ENCODE peak calls at places on chromosomes 11 and 22, in five cellular contexts. One of them, this sample, is unnamed.

GRCh38 chr11:4607111-4607510 is 920 bp downstream of the TRIM68 start:
- DNase-seq in thoracic aorta: no peak
- DNase-seq in naive thymus-derived CD8-positive, alpha-beta T cell: no peak
- DNase-seq in LHCN-M2: peak; percentile 13
- DNase-seq in stimulated activated CD8-positive, alpha-beta memory T cell treated with anti-CD3 and anti-CD28 coated beads, Interleukin-2, amount 100 ng/mL, for 48 hours: no peak
- DNase-seq in this sample: no peak

GRCh38 chr11:120057028-120057330 is 80.9 kb downstream of the TRIM29 start:
- DNase-seq in naive thymus-derived CD8-positive, alpha-beta T cell: no peak
- DNase-seq in LHCN-M2: no peak
- DNase-seq in thoracic aorta: no peak
- DNase-seq in stimulated activated CD8-positive, alpha-beta memory T cell treated with anti-CD3 and anti-CD28 coated beads, Interleukin-2, amount 100 ng/mL, for 48 hours: no peak
- DNase-seq in this sample: no peak

GRCh38 chr22:25930083-25930482 is 188.1 kb downstream of the MYO18B start:
- DNase-seq in stimulated activated CD8-positive, alpha-beta memory T cell treated with anti-CD3 and anti-CD28 coated beads, Interleukin-2, amount 100 ng/mL, for 48 hours: no peak
- DNase-seq in thoracic aorta: no peak
- DNase-seq in LHCN-M2: no peak
- DNase-seq in naive thymus-derived CD8-positive, alpha-beta T cell: no peak
- DNase-seq in this sample: no peak

GRCh38 chr11:114330373-114330772 is 34.2 kb downstream of the NNMT start:
- DNase-seq in naive thymus-derived CD8-positive, alpha-beta T cell: no peak
- DNase-seq in thoracic aorta: no peak
- DNase-seq in LHCN-M2: no peak
- DNase-seq in stimulated activated CD8-positive, alpha-beta memory T cell treated with anti-CD3 and anti-CD28 coated beads, Interleukin-2, amount 100 ng/mL, for 48 hours: no peak
- DNase-seq in this sample: no peak

GRCh38 chr22:37896181-37896592 is 9.9 kb upstream of the MICALL1 start:
- DNase-seq in thoracic aorta: no peak
- DNase-seq in stimulated activated CD8-positive, alpha-beta memory T cell treated with anti-CD3 and anti-CD28 coated beads, Interleukin-2, amount 100 ng/mL, for 48 hours: no peak
- DNase-seq in naive thymus-derived CD8-positive, alpha-beta T cell: peak; percentile 23
- DNase-seq in LHCN-M2: no peak
- DNase-seq in this sample: no peak

GRCh38 chr11:46402957-46403902 is 11.7 kb upstream of the CHRM4 start:
- DNase-seq in stimulated activated CD8-positive, alpha-beta memory T cell treated with anti-CD3 and anti-CD28 coated beads, Interleukin-2, amount 100 ng/mL, for 48 hours: no peak
- DNase-seq in LHCN-M2: no peak
- DNase-seq in naive thymus-derived CD8-positive, alpha-beta T cell: no peak
- DNase-seq in thoracic aorta: no peak
- DNase-seq in this sample: no peak

GRCh38 chr11:16881766-16882165 is 132.4 kb downstream of the PLEKHA7 start:
- DNase-seq in naive thymus-derived CD8-positive, alpha-beta T cell: no peak
- DNase-seq in stimulated activated CD8-positive, alpha-beta memory T cell treated with anti-CD3 and anti-CD28 coated beads, Interleukin-2, amount 100 ng/mL, for 48 hours: no peak
- DNase-seq in LHCN-M2: no peak
- DNase-seq in thoracic aorta: no peak
- DNase-seq in this sample: no peak

GRCh38 chr11:20026629-20027545 is 133.4 kb downstream of the DBX1 start:
- DNase-seq in LHCN-M2: no peak
- DNase-seq in thoracic aorta: no peak
- DNase-seq in stimulated activated CD8-positive, alpha-beta memory T cell treated with anti-CD3 and anti-CD28 coated beads, Interleukin-2, amount 100 ng/mL, for 48 hours: no peak
- DNase-seq in naive thymus-derived CD8-positive, alpha-beta T cell: no peak
- DNase-seq in this sample: no peak

GRCh38 chr22:50271519-50271970 is 1.4 kb upstream of the MAPK11 start:
- DNase-seq in thoracic aorta: no peak
- DNase-seq in LHCN-M2: peak; percentile 41
- DNase-seq in stimulated activated CD8-positive, alpha-beta memory T cell treated with anti-CD3 and anti-CD28 coated beads, Interleukin-2, amount 100 ng/mL, for 48 hours: peak; percentile 51
- DNase-seq in naive thymus-derived CD8-positive, alpha-beta T cell: peak; percentile 42
- DNase-seq in this sample: peak; percentile 65

This sample was measured in H54.